ENCODE peak calls at places on chromosome 16, in six cellular contexts. One of them, this sample, is unnamed.
A peak's percentile ranks its signal among the peaks of the same experiment; 100 is the strongest.

GRCh38 chr16:30352488-30353401 is 2.4 kb downstream of the CD2BP2 start:
- DNase-seq in CD8-positive, alpha-beta T cell: no peak
- DNase-seq in fibroblast of lung: no peak
- DNase-seq in heart left ventricle: no peak
- DNase-seq in upper lobe of right lung: no peak
- DNase-seq in sigmoid colon: no peak
- DNase-seq in this sample: no peak

GRCh38 chr16:25109643-25110042 is 1.9 kb upstream of the LCMT1 start:
- DNase-seq in CD8-positive, alpha-beta T cell: no peak
- DNase-seq in fibroblast of lung: peak; percentile 91
- DNase-seq in heart left ventricle: peak; percentile 48
- DNase-seq in upper lobe of right lung: no peak
- DNase-seq in sigmoid colon: peak; percentile 76
- DNase-seq in this sample: no peak

GRCh38 chr16:442976-443375 is 17.5 kb downstream of the RAB11FIP3 start:
- DNase-seq in CD8-positive, alpha-beta T cell: no peak
- DNase-seq in fibroblast of lung: peak; percentile 28
- DNase-seq in heart left ventricle: no peak
- DNase-seq in upper lobe of right lung: no peak
- DNase-seq in sigmoid colon: no peak
- DNase-seq in this sample: no peak

GRCh38 chr16:47037396-47037745 is 63.9 kb upstream of the DNAJA2 start:
- DNase-seq in CD8-positive, alpha-beta T cell: peak; percentile 22
- DNase-seq in fibroblast of lung: no peak
- DNase-seq in heart left ventricle: no peak
- DNase-seq in upper lobe of right lung: no peak
- DNase-seq in sigmoid colon: peak; percentile 72
- DNase-seq in this sample: peak; percentile 53

GRCh38 chr16:58249388-58249779 is 45.4 kb downstream of the PRSS54 start:
- DNase-seq in CD8-positive, alpha-beta T cell: no peak
- DNase-seq in fibroblast of lung: no peak
- DNase-seq in heart left ventricle: no peak
- DNase-seq in upper lobe of right lung: no peak
- DNase-seq in sigmoid colon: no peak
- DNase-seq in this sample: no peak

GRCh38 chr16:2520784-2521577 is 810 bp downstream of the AMDHD2 start:
- DNase-seq in CD8-positive, alpha-beta T cell: peak; percentile 69
- DNase-seq in fibroblast of lung: no peak
- DNase-seq in heart left ventricle: no peak
- DNase-seq in upper lobe of right lung: peak; percentile 76
- DNase-seq in sigmoid colon: peak; percentile 74
- DNase-seq in this sample: peak; percentile 9

GRCh38 chr16:48155926-48156789 is at the start of gene ABCC12:
- DNase-seq in CD8-positive, alpha-beta T cell: no peak
- DNase-seq in fibroblast of lung: no peak
- DNase-seq in heart left ventricle: no peak
- DNase-seq in upper lobe of right lung: no peak
- DNase-seq in sigmoid colon: no peak
- DNase-seq in this sample: no peak

GRCh38 chr16:3068486-3068885 is 3.0 kb downstream of the IL32 start:
- DNase-seq in CD8-positive, alpha-beta T cell: no peak
- DNase-seq in fibroblast of lung: no peak
- DNase-seq in heart left ventricle: no peak
- DNase-seq in upper lobe of right lung: no peak
- DNase-seq in sigmoid colon: no peak
- DNase-seq in this sample: no peak

GRCh38 chr16:1069154-1069553 is 3.4 kb upstream of the SSTR5 start:
- DNase-seq in CD8-positive, alpha-beta T cell: no peak
- DNase-seq in fibroblast of lung: no peak
- DNase-seq in heart left ventricle: no peak
- DNase-seq in upper lobe of right lung: no peak
- DNase-seq in sigmoid colon: no peak
- DNase-seq in this sample: no peak

GRCh38 chr16:48383877-48384304 is 1.3 kb downstream of the SIAH1 start:
- DNase-seq in CD8-positive, alpha-beta T cell: no peak
- DNase-seq in fibroblast of lung: no peak
- DNase-seq in heart left ventricle: no peak
- DNase-seq in upper lobe of right lung: no peak
- DNase-seq in sigmoid colon: no peak
- DNase-seq in this sample: no peak

GRCh38 chr16:83402160-83402794 is 405.5 kb upstream of the HSBP1 start:
- DNase-seq in CD8-positive, alpha-beta T cell: no peak
- DNase-seq in fibroblast of lung: no peak
- DNase-seq in heart left ventricle: no peak
- DNase-seq in upper lobe of right lung: no peak
- DNase-seq in sigmoid colon: no peak
- DNase-seq in this sample: no peak

GRCh38 chr16:27067138-27067537 is 411 bp downstream of the C16orf82 start:
- DNase-seq in CD8-positive, alpha-beta T cell: no peak
- DNase-seq in fibroblast of lung: peak; percentile 14
- DNase-seq in heart left ventricle: no peak
- DNase-seq in upper lobe of right lung: no peak
- DNase-seq in sigmoid colon: no peak
- DNase-seq in this sample: no peak

GRCh38 chr16:57992084-57992483 is 8.4 kb downstream of the ZNF319 start:
- DNase-seq in CD8-positive, alpha-beta T cell: no peak
- DNase-seq in fibroblast of lung: no peak
- DNase-seq in heart left ventricle: no peak
- DNase-seq in upper lobe of right lung: peak; percentile 59
- DNase-seq in sigmoid colon: no peak
- DNase-seq in this sample: no peak

GRCh38 chr16:58010886-58011285 is 9.7 kb downstream of the USB1 start:
- DNase-seq in CD8-positive, alpha-beta T cell: no peak
- DNase-seq in fibroblast of lung: no peak
- DNase-seq in heart left ventricle: no peak
- DNase-seq in upper lobe of right lung: no peak
- DNase-seq in sigmoid colon: no peak
- DNase-seq in this sample: no peak

GRCh38 chr16:14263011-14263410 is 191.9 kb downstream of the MRTFB start:
- DNase-seq in CD8-positive, alpha-beta T cell: no peak
- DNase-seq in fibroblast of lung: no peak
- DNase-seq in heart left ventricle: no peak
- DNase-seq in upper lobe of right lung: no peak
- DNase-seq in sigmoid colon: no peak
- DNase-seq in this sample: no peak

GRCh38 chr16:60031751-60032150 is 1297.6 kb upstream of the GOT2 start:
- DNase-seq in CD8-positive, alpha-beta T cell: no peak
- DNase-seq in fibroblast of lung: no peak
- DNase-seq in heart left ventricle: no peak
- DNase-seq in upper lobe of right lung: no peak
- DNase-seq in sigmoid colon: no peak
- DNase-seq in this sample: no peak

GRCh38 chr16:86566966-86567700 is 504 bp downstream of the FOXC2 start:
- DNase-seq in CD8-positive, alpha-beta T cell: no peak
- DNase-seq in fibroblast of lung: peak; percentile 75
- DNase-seq in heart left ventricle: peak; percentile 53
- DNase-seq in upper lobe of right lung: no peak
- DNase-seq in sigmoid colon: no peak
- DNase-seq in this sample: peak; percentile 41

GRCh38 chr16:23673971-23674614 is 4.6 kb upstream of the PLK1 start:
- DNase-seq in CD8-positive, alpha-beta T cell: no peak
- DNase-seq in fibroblast of lung: peak; percentile 38
- DNase-seq in heart left ventricle: no peak
- DNase-seq in upper lobe of right lung: no peak
- DNase-seq in sigmoid colon: no peak
- DNase-seq in this sample: no peak

GRCh38 chr16:23666919-23667659 is 11.6 kb upstream of the PLK1 start:
- DNase-seq in CD8-positive, alpha-beta T cell: no peak
- DNase-seq in fibroblast of lung: no peak
- DNase-seq in heart left ventricle: no peak
- DNase-seq in upper lobe of right lung: no peak
- DNase-seq in sigmoid colon: no peak
- DNase-seq in this sample: no peak

GRCh38 chr16:23668225-23668624 is 10.5 kb upstream of the PLK1 start:
- DNase-seq in CD8-positive, alpha-beta T cell: no peak
- DNase-seq in fibroblast of lung: peak; percentile 95
- DNase-seq in heart left ventricle: no peak
- DNase-seq in upper lobe of right lung: no peak
- DNase-seq in sigmoid colon: no peak
- DNase-seq in this sample: no peak

GRCh38 chr16:23668873-23669272 is 9.8 kb upstream of the PLK1 start:
- DNase-seq in CD8-positive, alpha-beta T cell: no peak
- DNase-seq in fibroblast of lung: no peak
- DNase-seq in heart left ventricle: no peak
- DNase-seq in upper lobe of right lung: no peak
- DNase-seq in sigmoid colon: no peak
- DNase-seq in this sample: no peak

DNA sequence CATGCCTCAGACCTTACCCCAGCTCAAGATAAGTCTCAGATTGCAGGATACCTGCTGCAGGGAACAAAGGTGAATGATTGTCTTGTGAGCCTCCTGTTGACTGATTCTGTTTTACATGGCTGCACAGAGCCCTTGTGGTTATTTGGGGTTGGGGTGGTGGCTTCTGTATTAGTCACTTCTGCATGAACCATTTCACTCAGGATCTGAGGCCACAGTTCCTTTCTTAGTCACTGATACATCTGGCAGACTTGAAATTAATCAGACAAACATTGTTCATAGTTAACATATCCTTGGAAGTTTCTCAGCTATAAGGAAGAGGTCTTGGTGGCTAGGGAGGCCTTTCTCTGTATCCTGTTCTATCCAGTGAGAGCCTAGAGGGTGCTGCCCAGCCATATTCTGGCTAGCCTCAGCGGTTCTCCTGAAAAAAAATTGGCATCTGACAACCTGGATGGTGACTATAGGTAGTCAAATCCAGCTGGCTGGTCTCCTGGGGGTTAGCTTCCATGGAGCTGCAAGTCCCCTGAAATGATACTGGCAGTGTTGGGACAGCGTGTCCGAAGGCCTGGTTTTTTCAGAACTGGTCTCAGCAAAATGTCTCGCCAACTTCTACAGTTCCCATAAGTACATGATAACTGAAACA is 8.4 kb upstream of the PLK1 start:
- DNase-seq in CD8-positive, alpha-beta T cell: no peak
- DNase-seq in fibroblast of lung: peak; percentile 91
- DNase-seq in heart left ventricle: no peak
- DNase-seq in upper lobe of right lung: no peak
- DNase-seq in sigmoid colon: no peak
- DNase-seq in this sample: no peak
- TF ChIP-seq CTCF in CD8-positive, alpha-beta T cell: no peak
- TF ChIP-seq CTCF in fibroblast of lung: no peak
- TF ChIP-seq CTCF in heart left ventricle: no peak
- TF ChIP-seq CTCF in upper lobe of right lung: no peak
- TF ChIP-seq CTCF in sigmoid colon: no peak
- TF ChIP-seq CTCF in this sample: no peak

GRCh38 chr16:10992797-10993196 is 48.4 kb downstream of the CLEC16A start:
- DNase-seq in CD8-positive, alpha-beta T cell: no peak
- DNase-seq in fibroblast of lung: peak; percentile 93
- DNase-seq in heart left ventricle: no peak
- DNase-seq in upper lobe of right lung: no peak
- DNase-seq in sigmoid colon: no peak
- DNase-seq in this sample: no peak

GRCh38 chr16:10993649-10994048 is 49.3 kb downstream of the CLEC16A start:
- DNase-seq in CD8-positive, alpha-beta T cell: no peak
- DNase-seq in fibroblast of lung: no peak
- DNase-seq in heart left ventricle: no peak
- DNase-seq in upper lobe of right lung: no peak
- DNase-seq in sigmoid colon: peak; percentile 14
- DNase-seq in this sample: no peak

GRCh38 chr16:10995555-10995954 is 51.2 kb downstream of the CLEC16A start:
- DNase-seq in CD8-positive, alpha-beta T cell: no peak
- DNase-seq in fibroblast of lung: no peak
- DNase-seq in heart left ventricle: no peak
- DNase-seq in upper lobe of right lung: no peak
- DNase-seq in sigmoid colon: no peak
- DNase-seq in this sample: no peak

GRCh38 chr16:10992112-10992511 is 47.7 kb downstream of the CLEC16A start:
- DNase-seq in CD8-positive, alpha-beta T cell: no peak
- DNase-seq in fibroblast of lung: peak; percentile 94
- DNase-seq in heart left ventricle: no peak
- DNase-seq in upper lobe of right lung: no peak
- DNase-seq in sigmoid colon: no peak
- DNase-seq in this sample: no peak

GRCh38 chr16:10994571-10994970 is 50.2 kb downstream of the CLEC16A start:
- DNase-seq in CD8-positive, alpha-beta T cell: no peak
- DNase-seq in fibroblast of lung: no peak
- DNase-seq in heart left ventricle: no peak
- DNase-seq in upper lobe of right lung: no peak
- DNase-seq in sigmoid colon: no peak
- DNase-seq in this sample: no peak
- H3K36me3 ChIP-seq in CD8-positive, alpha-beta T cell: peaks cover 9% of the 10 kb centered on the region
- H3K36me3 ChIP-seq in fibroblast of lung: peaks cover 3% of the 10 kb centered on the region
- H3K36me3 ChIP-seq in heart left ventricle: peaks cover 42% of the 10 kb centered on the region
- H3K36me3 ChIP-seq in upper lobe of right lung: peaks cover 30% of the 10 kb centered on the region
- H3K36me3 ChIP-seq in sigmoid colon: peaks cover 23% of the 10 kb centered on the region
- H3K36me3 ChIP-seq in this sample: peaks cover 77% of the 10 kb centered on the region

DNA sequence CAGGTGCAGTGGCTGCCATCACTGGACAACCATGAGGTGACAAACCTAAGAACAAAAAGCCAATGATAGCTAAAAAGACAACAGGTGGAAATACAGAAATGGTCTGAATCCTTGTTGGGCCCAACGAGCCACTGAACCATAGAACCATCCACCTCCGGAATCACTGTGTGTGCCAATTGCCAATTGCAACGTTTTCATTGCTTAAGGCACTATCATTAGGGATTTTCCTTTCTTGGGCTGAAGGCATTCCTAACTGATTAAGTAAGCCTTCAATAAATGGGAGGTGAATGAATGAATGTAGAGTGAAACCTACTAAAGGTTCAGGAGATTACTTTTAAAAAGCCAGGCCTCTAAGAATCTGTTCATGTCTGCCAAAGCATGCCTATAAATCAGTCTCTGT is 3.6 kb downstream of the USP31 start:
- DNase-seq in CD8-positive, alpha-beta T cell: no peak
- DNase-seq in fibroblast of lung: peak; percentile 34
- DNase-seq in heart left ventricle: no peak
- DNase-seq in upper lobe of right lung: no peak
- DNase-seq in sigmoid colon: no peak
- DNase-seq in this sample: no peak
- H3K4me1 ChIP-seq in CD8-positive, alpha-beta T cell: peaks cover 10% of the 10 kb centered on the region
- H3K4me1 ChIP-seq in fibroblast of lung: peaks cover 3% of the 10 kb centered on the region
- H3K4me1 ChIP-seq in heart left ventricle: peaks cover 67% of the 10 kb centered on the region
- H3K4me1 ChIP-seq in upper lobe of right lung: peaks cover 18% of the 10 kb centered on the region
- H3K4me1 ChIP-seq in sigmoid colon: peaks cover 82% of the 10 kb centered on the region
- H3K4me1 ChIP-seq in this sample: peaks cover 53% of the 10 kb centered on the region

DNA sequence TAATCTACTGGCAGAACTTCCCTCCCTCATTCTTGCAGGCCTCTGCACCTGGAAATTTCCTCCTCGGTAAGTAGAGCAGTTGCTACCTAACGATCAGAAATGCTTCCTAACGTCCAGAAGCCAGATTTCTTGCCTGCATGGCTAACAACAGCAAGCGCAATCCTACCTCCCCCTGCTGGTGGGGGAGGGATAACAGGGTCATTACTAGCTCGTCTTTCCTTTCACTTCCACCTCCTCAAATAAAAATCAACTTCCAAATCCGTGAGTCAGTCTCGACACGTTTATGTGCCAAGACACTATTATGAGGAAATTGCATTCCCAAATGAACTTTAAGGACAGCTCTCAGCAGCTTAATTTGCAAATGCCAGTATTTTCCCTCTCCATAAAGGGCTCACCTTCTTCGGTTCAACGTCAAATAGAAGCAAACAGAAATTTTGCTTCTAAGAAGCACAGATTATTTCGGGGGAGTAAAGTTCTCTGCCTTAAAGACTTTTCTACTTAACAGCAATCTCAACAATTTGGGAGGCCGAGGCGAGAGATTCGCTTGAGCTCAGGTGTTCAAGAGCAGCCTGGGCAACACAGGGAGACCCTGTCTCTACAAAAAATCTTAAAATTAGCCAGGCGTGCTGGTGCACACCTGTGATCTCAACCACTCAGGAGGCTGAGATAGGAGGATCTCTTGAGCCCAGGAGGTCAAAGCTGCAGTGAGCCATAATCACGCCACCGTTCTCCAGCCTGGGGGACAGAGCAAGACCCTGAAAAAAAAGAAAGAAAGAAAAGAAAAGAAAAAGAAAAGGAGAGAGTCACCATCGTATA is 188.6 kb upstream of the PSMD7 start:
- DNase-seq in CD8-positive, alpha-beta T cell: peak; percentile 5
- DNase-seq in fibroblast of lung: peak; percentile 37
- DNase-seq in heart left ventricle: no peak
- DNase-seq in upper lobe of right lung: no peak
- DNase-seq in sigmoid colon: no peak
- DNase-seq in this sample: peak; percentile 13
- TF ChIP-seq CTCF in CD8-positive, alpha-beta T cell: no peak
- TF ChIP-seq CTCF in fibroblast of lung: peak; percentile 60
- TF ChIP-seq CTCF in heart left ventricle: peak; percentile 31
- TF ChIP-seq CTCF in upper lobe of right lung: peak; percentile 54
- TF ChIP-seq CTCF in sigmoid colon: no peak
- TF ChIP-seq CTCF in this sample: peak; percentile 59

This sample was measured in heart right ventricle.